ENCODE peak calls at places on chromosomes 13 and 19, in seven cellular contexts. G is body of pancreas; S is ascending aorta; X is H9; Z is Caco-2; Q is effector memory CD4-positive, alpha-beta T cell; Y is tibial artery. C is an unnamed sample.

GRCh38 chr13:74287672-74288169 is 153.5 kb upstream of the KLF12 start:
- DNase-seq in Z (peak; percentile 64), Q (peak; percentile 83), Y (peak; percentile 84), X (peak; percentile 71), S (peak; percentile 85), G (peak; percentile 69), C (peak; percentile 71)

GRCh38 chr13:36163809-36164308 is 32.7 kb upstream of the DCLK1 start:
- DNase-seq in Q (no peak), Z (no peak), S (peak; percentile 68), G (peak; percentile 52), Y (peak; percentile 84), X (no peak), C (peak; percentile 76)

GRCh38 chr19:40714519-40715299 is 2.0 kb downstream of the COQ8B start:
- DNase-seq in Z (peak; percentile 97), X (peak; percentile 96), Y (peak; percentile 97), G (peak; percentile 93), S (peak; percentile 96), Q (peak; percentile 90), C (peak; percentile 94)

GRCh38 chr13:79775830-79776229 is 294.9 kb downstream of the NDFIP2 start:
- DNase-seq in Y (no peak), X (no peak), S (no peak), Q (no peak), Z (peak; percentile 81), G (peak; percentile 43), C (no peak)

GRCh38 chr19:40589723-40590429 is 11.3 kb upstream of the LTBP4 start:
- DNase-seq in G (no peak), Y (no peak), X (no peak), Q (no peak), S (no peak), Z (no peak), C (no peak)

GRCh38 chr19:13841339-13842293 is 35.3 kb upstream of the NANOS3 start:
- DNase-seq in S (peak; percentile 82), Z (no peak), G (peak; percentile 52), Q (no peak), X (peak; percentile 32), Y (peak; percentile 86), C (peak; percentile 91)

GRCh38 chr19:35554076-35554475 is 8.7 kb downstream of the TMEM147 start:
- DNase-seq in S (no peak), Z (no peak), G (no peak), Y (no peak), X (no peak), Q (no peak), C (no peak)

GRCh38 chr19:3687774-3688706 is 12.2 kb downstream of the PIP5K1C start:
- DNase-seq in Q (peak; percentile 12), S (no peak), Z (no peak), X (peak; percentile 71), G (no peak), Y (no peak), C (no peak)

GRCh38 chr13:113919761-113920160 is 54.1 kb downstream of the C13orf46 start:
- DNase-seq in G (peak; percentile 2), X (peak; percentile 17), Q (no peak), Y (no peak), Z (no peak), S (no peak), C (no peak)

GRCh38 chr19:30219682-30220081 is 152.5 kb upstream of the ZNF536 start:
- DNase-seq in Z (no peak), X (no peak), G (no peak), S (no peak), Q (no peak), Y (peak; percentile 7), C (no peak)

GRCh38 chr13:112885782-112886268 is 83.2 kb upstream of the MCF2L start:
- DNase-seq in Q (no peak), S (peak; percentile 73), X (peak; percentile 95), Z (peak; percentile 83), Y (peak; percentile 86), G (peak; percentile 92), C (peak; percentile 74)

GRCh38 chr19:35712910-35713845 is 4.6 kb upstream of the KMT2B start:
- DNase-seq in S (no peak), X (no peak), Y (no peak), Q (peak; percentile 17), G (no peak), Z (no peak), C (no peak)

GRCh38 chr13:90416938-90417337 is 930.5 kb upstream of the MIR17HG start:
- DNase-seq in G (no peak), Y (no peak), Q (no peak), S (no peak), X (no peak), Z (no peak), C (no peak)

GRCh38 chr13:52118595-52118994 is 10.3 kb downstream of the NEK5 start:
- DNase-seq in Z (no peak), Q (no peak), Y (no peak), X (no peak), G (no peak), S (no peak), C (no peak)

GRCh38 chr13:43229506-43229905 is 206.1 kb downstream of the DNAJC15 start:
- DNase-seq in X (no peak), S (no peak), Z (no peak), G (no peak), Q (no peak), Y (no peak), C (no peak)

GRCh38 chr19:39448271-39448670 is 2.9 kb downstream of the SUPT5H start:
- DNase-seq in G (no peak), Q (no peak), S (no peak), Y (no peak), X (no peak), Z (no peak), C (no peak)

GRCh38 chr19:45079911-45080469 is 930 bp downstream of the GEMIN7 start:
- DNase-seq in S (no peak), Z (peak; percentile 57), Q (no peak), X (peak; percentile 62), Y (no peak), G (no peak), C (no peak)

GRCh38 chr19:38361633-38362075 is 12.7 kb upstream of the PSMD8 start:
- DNase-seq in G (peak; percentile 60), Z (peak; percentile 92), S (peak; percentile 78), Y (peak; percentile 79), Q (peak; percentile 54), X (peak; percentile 98), C (peak; percentile 79)

GRCh38 chr13:35164324-35164932 is 222.4 kb downstream of the NBEA start:
- DNase-seq in S (no peak), Y (no peak), Z (peak; percentile 7), X (no peak), Q (no peak), G (no peak), C (no peak)

GRCh38 chr13:38141792-38142191 is 207.9 kb upstream of the UFM1 start:
- DNase-seq in X (no peak), G (no peak), Z (no peak), Y (no peak), Q (no peak), S (no peak), C (no peak)

GRCh38 chr13:75481176-75482069 is 546 bp downstream of the TBC1D4 start:
- DNase-seq in G (peak; percentile 38), Q (no peak), X (peak; percentile 52), Y (peak; percentile 70), S (peak; percentile 67), Z (peak; percentile 62), C (peak; percentile 69)

GRCh38 chr19:35063940-35064818 is 22.7 kb downstream of the HPN start:
- DNase-seq in S (no peak), G (no peak), X (no peak), Z (no peak), Y (no peak), Q (no peak), C (no peak)

GRCh38 chr19:35348909-35349611 is 1.4 kb downstream of the FFAR1 start:
- DNase-seq in Q (no peak), Z (no peak), Y (peak; percentile 40), X (peak; percentile 37), S (peak; percentile 45), G (no peak), C (no peak)

GRCh38 chr19:49567722-49568454 is 12.5 kb downstream of the NOSIP start:
- DNase-seq in X (no peak), G (no peak), Q (peak; percentile 69), Y (no peak), Z (no peak), S (no peak), C (no peak)

GRCh38 chr19:4933528-4933927 is 24.2 kb downstream of the UHRF1 start:
- DNase-seq in Q (no peak), S (no peak), X (no peak), Y (no peak), G (peak; percentile 18), Z (no peak), C (no peak)

DNA sequence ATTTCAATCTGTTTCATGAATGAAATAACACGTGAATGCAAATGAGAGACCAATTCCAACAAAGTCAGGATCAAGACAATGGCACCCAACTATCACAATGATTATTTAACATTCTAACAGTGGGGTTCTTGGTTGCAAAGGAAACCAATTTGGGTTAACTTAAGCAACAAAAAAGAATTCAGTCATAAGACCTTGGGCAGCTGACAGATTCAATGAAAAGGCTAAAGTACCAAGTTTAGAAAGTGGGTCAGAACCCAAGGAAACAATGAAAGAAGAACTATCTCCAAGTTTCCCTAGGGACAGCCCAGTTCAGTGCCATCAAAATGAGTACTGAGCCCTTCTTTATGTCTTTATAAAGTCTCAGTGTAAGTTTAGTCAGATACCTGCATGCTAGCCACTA is 17.5 kb upstream of the SIGLEC14 start:
- DNase-seq in Z (no peak), G (no peak), X (no peak), Y (no peak), S (no peak), Q (no peak), C (no peak)
- H3K4me1 ChIP-seq in Z (no peaks in the 10 kb centered on the region), G (no peaks in the 10 kb centered on the region), X (no peaks in the 10 kb centered on the region), Y (no peaks in the 10 kb centered on the region), S (no peaks in the 10 kb centered on the region), Q (no peaks in the 10 kb centered on the region), C (no peaks in the 10 kb centered on the region)

GRCh38 chr19:1245884-1246816 is 2.2 kb upstream of the MIDN start:
- DNase-seq in Z (peak; percentile 48), X (no peak), Y (peak; percentile 96), Q (no peak), S (peak; percentile 80), G (peak; percentile 63), C (peak; percentile 98)
- H3K4me1 ChIP-seq in Z (peaks cover 37% of the 10 kb centered on the region), X (no peaks in the 10 kb centered on the region), Y (peaks cover 64% of the 10 kb centered on the region), Q (peaks cover 32% of the 10 kb centered on the region), S (peaks cover 56% of the 10 kb centered on the region), G (peaks cover 66% of the 10 kb centered on the region), C (peaks cover 53% of the 10 kb centered on the region)

DNA sequence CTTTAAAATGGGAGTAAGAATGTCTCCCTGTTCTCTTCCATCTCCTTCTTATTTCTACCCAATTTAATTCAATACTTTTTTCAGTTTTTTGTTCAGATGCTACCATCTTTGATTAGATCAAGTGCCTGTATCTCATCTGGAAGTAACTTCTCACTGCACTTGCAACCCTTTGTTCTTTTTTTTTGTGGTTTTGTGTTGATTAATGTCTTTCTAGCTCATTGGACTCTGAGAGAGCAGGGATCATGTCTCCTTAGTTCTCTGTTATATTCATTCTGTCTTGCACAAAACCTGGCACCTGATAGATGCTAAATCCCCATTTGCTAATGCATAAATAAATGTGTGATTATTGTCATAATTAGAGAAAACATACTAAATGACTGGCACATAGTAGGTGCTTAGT is 834 bp upstream of the ITGBL1 start:
- DNase-seq in Z (no peak), Y (no peak), X (no peak), Q (no peak), G (no peak), S (no peak), C (no peak)
- H3K4me1 ChIP-seq in Z (no peaks in the 10 kb centered on the region), Y (peaks cover 58% of the 10 kb centered on the region), X (peaks cover 2% of the 10 kb centered on the region), Q (no peaks in the 10 kb centered on the region), G (no peaks in the 10 kb centered on the region), S (peaks cover 17% of the 10 kb centered on the region), C (no peaks in the 10 kb centered on the region)

DNA sequence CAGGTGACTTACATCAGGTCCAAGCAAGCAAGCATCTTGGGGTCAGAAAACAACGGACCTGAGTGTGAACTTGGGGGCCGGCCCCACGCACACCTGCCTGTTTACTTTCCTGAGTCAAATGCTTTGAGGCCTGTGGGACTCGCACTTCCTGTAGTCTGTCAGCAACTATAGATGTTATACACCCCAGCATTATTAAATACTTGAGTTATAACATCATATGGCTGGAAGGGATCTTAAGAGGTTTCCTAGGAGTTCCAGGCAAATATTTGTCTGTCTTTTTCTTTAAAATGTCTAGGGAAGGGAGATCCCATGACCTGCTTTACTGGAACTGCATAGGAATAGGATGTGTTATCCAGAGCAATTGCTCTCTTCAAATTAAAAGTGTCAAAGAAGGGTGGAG is 280.6 kb downstream of the SHISA2 start:
- DNase-seq in Z (no peak), G (no peak), S (no peak), X (no peak), Q (no peak), Y (no peak), C (no peak)
- H3K4me1 ChIP-seq in Z (no peaks in the 10 kb centered on the region), G (no peaks in the 10 kb centered on the region), S (no peaks in the 10 kb centered on the region), X (peaks cover 8% of the 10 kb centered on the region), Q (no peaks in the 10 kb centered on the region), Y (no peaks in the 10 kb centered on the region), C (no peaks in the 10 kb centered on the region)

C was measured in psoas muscle.